ENCODE peak calls at places on chromosomes 4 and X, in eight cellular contexts. B is heart right ventricle; C is SJSA1; E is MM.1S; T is small intestine; U is CD4-positive, alpha-beta memory T cell; J is heart left ventricle; K is colonic mucosa. O is an unnamed sample.
A peak's percentile ranks its signal among the peaks of the same experiment; 100 is the strongest.

GRCh38 chr4:169070071-169070894 is 60.2 kb upstream of the CBR4 start:
- DNase-seq in B (peak; percentile 51), C (peak; percentile 92), E (no peak), T (peak; percentile 63), U (no peak), J (peak; percentile 71), K (peak; percentile 79), O (no peak)

GRCh38 chr4:136505020-136505419 is 1027.3 kb downstream of the PCDH18 start:
- DNase-seq in B (no peak), C (no peak), E (no peak), T (no peak), U (no peak), J (no peak), K (no peak), O (no peak)

GRCh38 chrX:121579016-121579760 is 531.8 kb downstream of the GLUD2 start:
- DNase-seq in B (no peak), C (no peak), E (peak; percentile 77), T (no peak), U (no peak), J (no peak), K (peak; percentile 26), O (peak; percentile 7)

GRCh38 chrX:115940348-115940747 is 230.2 kb upstream of the AGTR2 start:
- DNase-seq in B (no peak), C (no peak), E (peak; percentile 33), T (no peak), U (no peak), J (no peak), K (no peak), O (peak; percentile 63)

GRCh38 chrX:110310896-110311295 is 7.0 kb downstream of the AMMECR1 start:
- DNase-seq in B (no peak), C (no peak), E (peak; percentile 93), T (peak; percentile 11), U (peak; percentile 46), J (no peak), K (no peak), O (no peak)

GRCh38 chr4:176927664-176928063 is 134.9 kb upstream of the VEGFC start:
- DNase-seq in B (no peak), C (peak; percentile 24), E (no peak), T (no peak), U (no peak), J (no peak), K (no peak), O (no peak)

GRCh38 chrX:56788717-56789122 is 59.7 kb downstream of the NBDY start:
- DNase-seq in B (no peak), C (no peak), E (peak; percentile 67), T (no peak), U (peak; percentile 70), J (no peak), K (no peak), O (peak; percentile 75)

GRCh38 chr4:9898596-9899345 is 117.3 kb downstream of the DRD5 start:
- DNase-seq in B (peak; percentile 46), C (no peak), E (no peak), T (peak; percentile 53), U (no peak), J (no peak), K (peak; percentile 40), O (peak; percentile 78)

GRCh38 chr4:54843106-54843505 is 185.3 kb downstream of the KIT start:
- DNase-seq in B (peak; percentile 16), C (no peak), E (no peak), T (no peak), U (no peak), J (no peak), K (no peak), O (no peak)

GRCh38 chrX:153521034-153521433 is 3.6 kb downstream of the ATP2B3 start:
- DNase-seq in B (no peak), C (no peak), E (no peak), T (no peak), U (no peak), J (no peak), K (no peak), O (no peak)

GRCh38 chr4:25703731-25704388 is 48.2 kb downstream of the SLC34A2 start:
- DNase-seq in B (no peak), C (no peak), E (no peak), T (peak; percentile 85), U (no peak), J (no peak), K (no peak), O (no peak)

GRCh38 chr4:142567199-142567598 is 278.9 kb downstream of the INPP4B start:
- DNase-seq in B (no peak), C (no peak), E (no peak), T (peak; percentile 68), U (peak; percentile 74), J (no peak), K (no peak), O (no peak)

GRCh38 chr4:137755033-137755471 is 222.8 kb upstream of the PCDH18 start:
- DNase-seq in B (no peak), C (peak; percentile 21), E (no peak), T (no peak), U (no peak), J (no peak), K (no peak), O (no peak)

GRCh38 chr4:54709281-54709854 is 51.6 kb downstream of the KIT start:
- DNase-seq in B (no peak), C (no peak), E (no peak), T (peak; percentile 19), U (peak; percentile 49), J (no peak), K (no peak), O (no peak)

GRCh38 chrX:153885208-153885787 is 675 bp downstream of the L1CAM start:
- DNase-seq in B (no peak), C (no peak), E (no peak), T (no peak), U (no peak), J (peak; percentile 14), K (no peak), O (peak; percentile 57)

GRCh38 chr4:6532102-6532501 is 42.9 kb upstream of the MAN2B2 start:
- DNase-seq in B (no peak), C (no peak), E (no peak), T (no peak), U (no peak), J (no peak), K (no peak), O (no peak)

GRCh38 chr4:81622028-81622427 is 150.3 kb upstream of the RASGEF1B start:
- DNase-seq in B (no peak), C (no peak), E (no peak), T (no peak), U (no peak), J (no peak), K (no peak), O (no peak)

GRCh38 chr4:13793020-13793710 is 165.6 kb upstream of the BOD1L1 start:
- DNase-seq in B (no peak), C (no peak), E (peak; percentile 41), T (no peak), U (no peak), J (no peak), K (no peak), O (no peak)

GRCh38 chrX:49921109-49921508 is 1.3 kb upstream of the CLCN5 start:
- DNase-seq in B (no peak), C (no peak), E (no peak), T (no peak), U (no peak), J (no peak), K (no peak), O (no peak)

GRCh38 chrX:118181030-118181429 is 64.4 kb upstream of the KLHL13 start:
- DNase-seq in B (no peak), C (peak; percentile 2), E (no peak), T (no peak), U (no peak), J (no peak), K (no peak), O (no peak)

GRCh38 chrX:314781-315595 is 3.6 kb downstream of the GTPBP6 start:
- DNase-seq in B (no peak), C (no peak), E (no peak), T (no peak), U (no peak), J (peak; percentile 54), K (no peak), O (no peak)

GRCh38 chrX:9476810-9477575 is 12.1 kb downstream of the TBL1X start:
- DNase-seq in B (no peak), C (no peak), E (no peak), T (no peak), U (no peak), J (no peak), K (no peak), O (no peak)

GRCh38 chr4:19850909-19851308 is 400.8 kb upstream of the SLIT2 start:
- DNase-seq in B (no peak), C (peak; percentile 34), E (no peak), T (no peak), U (no peak), J (no peak), K (no peak), O (no peak)
- H3K9me3 ChIP-seq in B (no peaks in the 10 kb centered on the region), C (no peaks in the 10 kb centered on the region), E (no peaks in the 10 kb centered on the region), T (no peaks in the 10 kb centered on the region), U (no peaks in the 10 kb centered on the region), J (no peaks in the 10 kb centered on the region), K (no peaks in the 10 kb centered on the region), O (no peaks in the 10 kb centered on the region)

DNA sequence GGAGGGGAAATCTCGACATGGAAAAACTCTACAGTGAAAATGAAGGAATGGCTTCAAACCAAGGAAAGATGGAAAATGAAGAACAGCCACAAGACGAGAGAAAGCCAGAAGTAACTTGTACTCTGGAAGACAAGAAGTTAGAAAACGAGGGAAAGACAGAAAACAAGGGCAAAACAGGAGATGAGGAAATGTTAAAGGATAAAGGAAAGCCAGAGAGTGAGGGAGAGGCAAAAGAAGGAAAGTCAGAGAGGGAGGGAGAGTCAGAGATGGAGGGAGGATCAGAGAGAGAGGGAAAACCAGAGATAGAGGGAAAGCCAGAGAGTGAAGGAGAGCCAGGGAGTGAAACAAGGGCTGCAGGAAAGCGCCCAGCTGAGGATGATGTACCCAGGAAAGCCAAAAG is 1.3 kb downstream of the TCEAL4 start:
- DNase-seq in B (no peak), C (no peak), E (no peak), T (no peak), U (no peak), J (no peak), K (no peak), O (no peak)
- H3K27ac ChIP-seq in B (no peak overlapping the region), C (no peak overlapping the region), E (no peak overlapping the region), T (no peak overlapping the region), U (no peak overlapping the region), J (peak overlapping the region; percentile 86), K (peak overlapping the region; percentile 45), O (no peak overlapping the region)

DNA sequence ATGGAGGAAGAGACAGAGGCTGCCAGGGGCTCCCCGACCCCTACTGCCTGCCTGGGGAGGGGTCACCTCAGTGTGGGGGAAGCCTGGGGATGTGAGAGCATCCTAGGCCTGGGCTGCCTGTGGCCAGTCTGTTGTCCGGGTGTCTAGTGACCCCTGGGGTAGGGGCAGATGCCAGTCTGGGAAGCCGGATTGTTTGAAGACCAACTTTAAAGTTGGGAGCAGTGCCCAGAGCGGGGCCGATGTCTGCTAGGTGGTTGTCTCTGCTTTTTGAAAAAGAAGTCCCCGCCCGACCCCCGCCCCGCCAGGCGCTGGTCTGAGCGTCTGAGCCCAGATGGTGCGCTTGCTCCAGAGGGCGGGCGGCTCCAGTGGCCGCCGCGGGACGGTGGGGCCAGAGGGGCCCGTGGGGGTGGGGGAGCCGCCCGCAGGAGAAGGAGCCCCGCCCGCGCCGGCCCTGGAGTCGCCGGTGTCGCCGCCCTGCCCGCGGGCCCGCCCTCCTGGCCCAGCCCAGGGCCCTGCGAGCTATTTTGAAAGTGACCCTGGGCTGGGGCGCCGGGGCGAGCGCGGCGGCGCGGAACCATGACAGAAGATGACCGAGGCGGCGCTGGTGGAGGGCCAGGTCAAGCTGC is at the start of gene DOK7:
- DNase-seq in B (peak; percentile 69), C (no peak), E (no peak), T (no peak), U (no peak), J (peak; percentile 79), K (peak; percentile 50), O (no peak)
- H3K4me3 ChIP-seq in B (peak within 1 kb of the TSS; percentile 61), C (no peak within 1 kb of the TSS), E (no peak within 1 kb of the TSS), T (peak within 1 kb of the TSS; percentile 42), U (no peak within 1 kb of the TSS), J (peak within 1 kb of the TSS; percentile 74), K (peak within 1 kb of the TSS; percentile 34), O (no peak within 1 kb of the TSS)

GRCh38 chr4:168051526-168051925 is 40.8 kb upstream of the ANXA10 start:
- DNase-seq in B (no peak), C (no peak), E (no peak), T (no peak), U (no peak), J (no peak), K (no peak), O (no peak)
- H3K9me3 ChIP-seq in B (no peaks in the 10 kb centered on the region), C (no peaks in the 10 kb centered on the region), E (no peaks in the 10 kb centered on the region), T (no peaks in the 10 kb centered on the region), U (no peaks in the 10 kb centered on the region), J (no peaks in the 10 kb centered on the region), K (no peaks in the 10 kb centered on the region), O (peaks cover 9% of the 10 kb centered on the region)

O was measured in WERI-Rb-1.